ENCODE peak calls at places on chromosome 1, in four cellular contexts. O is MV-4-11, G is glutamatergic neuron, A is anterior cingulate cortex. B is an unnamed sample.

GRCh38 chr1:232163533-232163932 is 466.4 kb downstream of the SIPA1L2 start:
- DNase-seq in O (no peak), G (no peak), A (no peak), B (no peak)

GRCh38 chr1:166089804-166090203 is 77.0 kb downstream of the FAM78B start:
- DNase-seq in O (peak; percentile 38), G (no peak), A (no peak), B (no peak)

GRCh38 chr1:232162001-232162400 is 467.9 kb downstream of the SIPA1L2 start:
- DNase-seq in O (peak; percentile 38), G (no peak), A (no peak), B (no peak)

GRCh38 chr1:107661142-107661541 is 303.8 kb downstream of the VAV3 start:
- DNase-seq in O (no peak), G (no peak), A (no peak), B (no peak)

GRCh38 chr1:199404191-199404590 is 623.3 kb upstream of the NR5A2 start:
- DNase-seq in O (no peak), G (no peak), A (no peak), B (no peak)

GRCh38 chr1:63691672-63692425 is 82.0 kb upstream of the ROR1 start:
- DNase-seq in O (peak; percentile 48), G (no peak), A (peak; percentile 15), B (no peak)

GRCh38 chr1:54989968-54990810 is 8.5 kb upstream of the BSND start:
- DNase-seq in O (no peak), G (no peak), A (no peak), B (no peak)

GRCh38 chr1:154485106-154485505 is 16.9 kb upstream of the TDRD10 start:
- DNase-seq in O (peak; percentile 55), G (no peak), A (no peak), B (no peak)

GRCh38 chr1:40710581-40711315 is 19.2 kb downstream of the NFYC start:
- DNase-seq in O (no peak), G (no peak), A (no peak), B (no peak)

GRCh38 chr1:183209533-183210158 is 23.6 kb downstream of the LAMC2 start:
- DNase-seq in O (peak; percentile 85), G (no peak), A (no peak), B (no peak)

GRCh38 chr1:13764533-13764932 is 64.5 kb downstream of the PRDM2 start:
- DNase-seq in O (no peak), G (no peak), A (no peak), B (no peak)

GRCh38 chr1:178537445-178538090 is 24.7 kb downstream of the TEX35 start:
- DNase-seq in O (no peak), G (no peak), A (no peak), B (no peak)

GRCh38 chr1:228379666-228380065 is 27.0 kb downstream of the TRIM11 start:
- DNase-seq in O (no peak), G (no peak), A (no peak), B (no peak)

GRCh38 chr1:113125469-113125868 is 52.5 kb downstream of the LRIG2 start:
- DNase-seq in O (no peak), G (no peak), A (no peak), B (no peak)

GRCh38 chr1:29180497-29181412 is 945 bp downstream of the SRSF4 start:
- DNase-seq in O (no peak), G (no peak), A (no peak), B (no peak)

GRCh38 chr1:176691251-176692228 is 228.6 kb downstream of the PAPPA2 start:
- DNase-seq in O (peak; percentile 72), G (no peak), A (no peak), B (no peak)